ENCODE peak calls at places on chromosomes 4 and X, in four cellular contexts. A, Z, C and K are unnamed samples.

GRCh38 chrX:55056820-55057690 is 17.8 kb upstream of the PAGE2B start:
- DNase-seq in Z (no peak), A (no peak), C (no peak), K (peak)

GRCh38 chr4:133149364-133149695 is 236 bp downstream of the PCDH10 start:
- DNase-seq in Z (no peak), A (no peak), C (no peak), K (no peak)

GRCh38 chr4:16585053-16585452 is 313.4 kb downstream of the LDB2 start:
- DNase-seq in Z (no peak), C (no peak), A (no peak), K (no peak)

GRCh38 chrX:75781618-75782017 is 3.4 kb downstream of the MAGEE2 start:
- DNase-seq in Z (no peak), A (no peak), C (no peak), K (no peak)

GRCh38 chrX:55710701-55711100 is 6.8 kb upstream of the RRAGB start:
- DNase-seq in Z (no peak), C (no peak), A (no peak), K (peak)

GRCh38 chr4:62901101-62901500 is 1508.1 kb downstream of the TECRL start:
- DNase-seq in C (no peak), Z (no peak), A (no peak), K (no peak)

GRCh38 chr4:47831026-47831689 is 6.7 kb downstream of the CORIN start:
- DNase-seq in C (no peak), A (no peak), Z (no peak), K (no peak)

GRCh38 chr4:186826866-186827541 is 103.3 kb upstream of the FAT1 start:
- DNase-seq in C (no peak), Z (no peak), A (no peak), K (no peak)

GRCh38 chr4:10029403-10029802 is 8.1 kb upstream of the SLC2A9 start:
- DNase-seq in C (no peak), Z (no peak), A (no peak), K (no peak)

GRCh38 chr4:12036450-12036849 is 607.8 kb upstream of the HS3ST1 start:
- DNase-seq in Z (no peak), A (no peak), C (no peak), K (peak)

GRCh38 chr4:38788327-38788726 is 5.5 kb upstream of the TLR10 start:
- DNase-seq in A (no peak), C (no peak), Z (no peak), K (peak)

GRCh38 chr4:96713271-96713670 is 873.4 kb downstream of the PDHA2 start:
- DNase-seq in Z (no peak), A (no peak), C (no peak), K (peak)

GRCh38 chrX:130125090-130125489 is 14.8 kb upstream of the ELF4 start:
- DNase-seq in C (no peak), Z (no peak), A (no peak), K (peak)

GRCh38 chr4:2537011-2537830 is 774 bp downstream of the FAM193A start:
- DNase-seq in C (no peak), Z (no peak), A (peak), K (peak)

GRCh38 chrX:8755813-8756212 is 23.9 kb upstream of the ANOS1 start:
- DNase-seq in A (no peak), Z (no peak), C (no peak), K (no peak)

DNA sequence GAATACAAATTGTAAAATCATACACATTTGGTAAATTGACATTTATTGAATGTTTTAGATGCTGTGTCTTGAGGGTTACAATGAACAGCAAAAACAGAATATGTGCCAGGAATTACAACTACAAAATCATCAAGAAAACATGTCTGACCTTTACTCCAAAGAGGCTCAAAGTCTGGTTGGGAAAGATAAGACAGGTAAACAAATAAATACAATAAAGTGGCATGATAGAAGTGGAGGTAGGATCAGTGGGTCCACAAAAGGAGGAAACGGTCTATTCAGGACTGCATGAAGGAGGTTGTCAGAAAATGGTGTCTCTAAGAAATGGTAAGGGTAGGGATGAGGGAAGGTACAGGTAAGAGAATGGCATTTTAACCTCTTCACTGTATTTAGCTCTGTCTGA is 3.8 kb downstream of the ARHGEF38 start:
- DNase-seq in A (no peak), C (no peak), Z (no peak), K (no peak)
- H3K4me3 ChIP-seq in A (no peak), C (no peak), Z (no peak), K (no peak)

GRCh38 chr4:94562285-94562684 is 110.5 kb downstream of the PDLIM5 start:
- DNase-seq in C (no peak), A (no peak), Z (no peak), K (no peak)
- TF ChIP-seq MAX in C (no peak), A (no peak), Z (no peak), K (no peak)

DNA sequence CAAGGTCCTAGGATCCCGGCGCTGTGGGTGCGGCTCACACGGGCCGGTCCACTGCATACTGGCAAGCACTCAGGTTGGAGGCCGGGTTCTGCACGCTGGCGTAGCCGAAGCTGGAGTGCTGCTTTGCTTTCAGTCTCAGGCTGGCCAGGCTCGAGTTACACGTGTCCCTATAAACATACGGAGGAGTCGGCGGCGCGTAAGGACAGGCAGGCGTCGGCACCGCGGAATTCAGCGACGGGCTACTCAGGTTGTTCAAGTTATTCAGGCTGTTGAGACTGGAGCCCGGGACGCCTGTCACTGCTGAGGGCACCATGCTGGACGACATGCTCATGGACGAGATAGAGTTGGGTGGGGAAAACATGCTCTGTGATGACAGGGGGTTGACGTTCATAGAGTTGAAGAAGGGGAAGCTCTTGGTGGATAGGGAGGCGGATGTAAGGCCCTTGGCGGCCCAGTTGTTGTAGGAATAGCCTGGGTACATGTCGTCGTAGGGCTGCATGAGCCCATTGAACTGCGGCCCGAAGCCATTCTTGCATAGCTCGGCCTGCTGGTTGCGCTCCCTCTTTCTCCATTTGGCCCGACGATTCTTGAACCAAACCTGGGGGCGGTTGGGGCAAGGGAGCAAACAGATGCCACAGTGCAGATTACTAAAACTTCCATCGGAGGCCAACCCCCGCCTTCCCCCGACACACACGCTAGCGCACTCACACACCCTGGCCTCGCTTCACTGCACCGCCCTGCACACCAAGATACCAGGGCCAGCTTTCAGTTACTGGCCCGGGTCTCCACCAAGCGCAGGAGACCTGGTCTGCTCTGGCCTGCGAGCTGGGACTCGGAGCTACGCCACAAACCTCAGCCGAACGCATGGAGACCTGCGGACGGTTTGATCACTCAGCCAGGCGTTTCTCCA is 4.5 kb downstream of the PITX2 start:
- DNase-seq in A (peak), Z (no peak), C (no peak), K (no peak)
- TF ChIP-seq EZH2 in A (peak), Z (no peak), C (no peak), K (peak)

DNA sequence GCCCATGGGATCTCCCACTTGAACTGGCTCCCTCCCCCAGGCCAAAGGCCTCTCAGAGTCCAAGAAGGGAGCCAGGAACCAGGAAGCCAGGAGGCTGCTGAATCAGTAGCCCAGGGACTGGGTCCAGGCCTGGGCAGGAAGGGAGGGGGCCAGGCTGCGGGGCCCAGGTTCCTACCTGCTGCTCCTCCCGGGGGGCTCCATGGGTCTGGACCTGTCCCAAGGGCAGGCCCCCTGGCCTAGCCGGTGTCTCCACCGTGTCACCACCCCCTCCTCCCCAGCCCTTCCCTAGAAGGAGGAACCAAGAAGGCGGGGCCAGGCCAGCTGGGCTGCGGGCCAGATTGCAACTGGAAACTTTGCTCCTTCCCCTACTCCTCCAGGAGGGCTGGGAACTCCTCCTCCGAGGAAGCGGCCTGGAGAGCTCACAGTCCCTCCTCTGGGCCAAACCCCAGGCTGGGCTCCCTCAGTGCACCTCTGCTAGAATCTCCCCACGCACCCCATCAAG is at the start of gene IQSEC2:
- DNase-seq in Z (peak), A (peak), C (no peak), K (peak)
- H3K4me3 ChIP-seq in Z (peak), A (peak), C (no peak), K (peak)

GRCh38 chr4:26322349-26322748 is 1.5 kb downstream of the RBPJ start:
- DNase-seq in C (no peak), Z (no peak), A (no peak), K (no peak)

GRCh38 chr4:26325191-26325590 is 4.4 kb downstream of the RBPJ start:
- DNase-seq in Z (peak), A (no peak), C (no peak), K (no peak)

GRCh38 chr4:26321326-26322276 is 787 bp downstream of the RBPJ start:
- DNase-seq in Z (no peak), A (peak), C (no peak), K (peak)

GRCh38 chr4:26326791-26327190 is 6.0 kb downstream of the RBPJ start:
- DNase-seq in C (no peak), Z (no peak), A (no peak), K (no peak)

DNA sequence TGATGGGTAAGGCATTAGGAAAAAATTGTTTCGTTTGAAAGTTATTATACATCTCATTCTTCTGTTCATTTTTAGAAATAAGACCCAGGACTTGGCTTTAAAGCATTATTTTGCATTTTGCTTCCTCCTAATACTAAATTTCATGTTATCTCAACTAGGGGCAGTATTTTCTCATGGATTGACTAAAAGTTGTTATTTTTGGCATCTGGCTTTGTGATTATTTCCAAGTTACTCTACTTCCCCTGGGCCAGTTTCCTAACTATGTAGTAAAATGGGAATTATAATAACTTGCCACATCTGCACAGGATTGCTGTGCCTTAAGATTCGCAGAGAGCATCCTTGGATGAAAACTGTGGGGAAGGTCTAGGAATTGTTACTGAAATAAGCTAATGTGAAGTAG is 3.0 kb downstream of the RBPJ start:
- DNase-seq in Z (no peak), A (no peak), C (no peak), K (peak)
- TF ChIP-seq MAX in Z (no peak), A (no peak), C (no peak), K (no peak)

GRCh38 chrX:110304884-110305283 is 13.0 kb downstream of the AMMECR1 start:
- DNase-seq in C (no peak), Z (no peak), A (no peak), K (no peak)

GRCh38 chrX:110304371-110304770 is 13.5 kb downstream of the AMMECR1 start:
- DNase-seq in A (no peak), C (no peak), Z (no peak), K (no peak)

GRCh38 chrX:110302975-110303374 is 14.9 kb downstream of the AMMECR1 start:
- DNase-seq in A (no peak), Z (no peak), C (no peak), K (no peak)

DNA sequence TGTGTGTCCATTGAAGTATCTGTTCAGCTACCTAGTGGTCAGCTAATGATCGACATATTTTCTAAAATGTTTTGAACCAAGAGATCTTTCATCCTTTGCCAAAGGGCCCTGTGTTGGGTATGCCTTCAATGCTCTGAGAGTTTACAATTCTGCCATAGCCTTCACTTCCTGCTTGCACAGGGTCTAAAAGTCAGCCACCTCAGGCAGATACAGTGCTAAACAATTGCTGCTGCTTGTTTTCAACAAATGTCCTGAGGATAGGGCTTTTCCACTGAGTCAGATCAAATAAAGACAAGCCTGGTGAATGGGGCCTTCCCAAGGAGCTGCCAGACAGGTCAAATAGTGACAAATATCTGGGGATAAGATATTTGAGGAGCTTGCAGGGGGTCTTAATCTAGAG is 16.7 kb downstream of the AMMECR1 start:
- DNase-seq in A (no peak), Z (no peak), C (no peak), K (no peak)
- TF ChIP-seq EZH2 in A (no peak), Z (no peak), C (no peak), K (no peak)

DNA sequence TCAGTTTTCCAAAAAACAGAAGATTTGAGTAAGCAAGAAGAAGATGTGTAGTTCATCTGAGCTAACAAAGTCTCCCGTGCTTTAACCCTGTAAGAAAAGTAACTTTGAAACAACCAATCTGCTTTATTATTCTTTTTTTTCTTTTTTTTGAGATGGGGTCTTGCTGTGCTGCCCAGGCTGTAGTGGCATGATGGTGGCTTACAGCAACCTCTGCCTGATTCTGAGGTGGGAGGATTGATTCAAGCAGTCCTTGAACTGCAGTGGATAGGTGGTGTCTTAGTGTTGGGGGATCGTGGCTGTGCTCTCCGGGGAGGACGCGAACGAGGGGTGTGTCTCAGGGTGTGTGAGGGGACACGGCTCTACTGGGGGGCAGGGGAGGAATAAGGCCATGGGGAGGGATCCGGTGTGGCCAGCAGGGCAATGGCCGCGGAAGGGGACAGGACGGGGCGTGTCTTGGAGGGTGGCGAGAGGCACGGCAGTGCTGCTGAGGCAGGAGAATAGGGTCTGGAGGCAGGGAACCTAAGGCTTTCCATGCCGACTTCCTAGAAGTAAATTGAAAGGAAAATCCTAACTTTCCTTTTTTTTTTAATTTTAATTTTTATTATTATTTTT is 2.4 kb downstream of the ARSD start:
- DNase-seq in Z (no peak), A (no peak), C (no peak), K (no peak)
- H3K4me3 ChIP-seq in Z (no peak), A (no peak), C (no peak), K (no peak)

GRCh38 chr4:85808104-85808503 is 333.2 kb downstream of the ARHGAP24 start:
- DNase-seq in C (no peak), Z (no peak), A (no peak), K (no peak)
- TF ChIP-seq MAX in C (no peak), Z (no peak), A (no peak), K (no peak)

GRCh38 chr4:93829531-93830089 is 1.1 kb downstream of the ATOH1 start:
- DNase-seq in C (no peak), A (peak), Z (no peak), K (no peak)
- TF ChIP-seq EZH2 in C (no peak), A (no peak), Z (no peak), K (peak)

GRCh38 chr4:147513952-147514351 is 33.1 kb downstream of the EDNRA start:
- DNase-seq in A (no peak), Z (no peak), C (no peak), K (no peak)
- H3K4me3 ChIP-seq in A (no peak), Z (no peak), C (no peak), K (no peak)